ENCODE peak calls at places on chromosomes 12 and 14, in nine cellular contexts. Y is GM06990, R is OCI-LY7, H is Caco-2, Q is mucosa of descending colon, C is colonic mucosa, X is heart left ventricle, E is AG04450, W is left lung. V is an unnamed sample.

GRCh38 chr12:65313704-65314317 is 35.3 kb downstream of the MSRB3 start:
- DNase-seq in E (no peak), C (no peak), R (peak; percentile 0), Q (no peak), X (no peak), W (no peak), Y (no peak), H (no peak), V (no peak)

GRCh38 chr12:102034346-102034745 is 27.4 kb downstream of the WASHC3 start:
- DNase-seq in E (no peak), C (no peak), W (no peak), X (no peak), R (no peak), Y (no peak), Q (no peak), H (no peak), V (no peak)

GRCh38 chr12:56224954-56225353 is 812 bp downstream of the NABP2 start:
- DNase-seq in C (no peak), E (no peak), Q (no peak), R (no peak), W (peak; percentile 27), H (no peak), Y (no peak), X (peak; percentile 13), V (peak; percentile 23)

GRCh38 chr12:113171543-113171942 is 13.7 kb downstream of the DDX54 start:
- DNase-seq in Q (no peak), X (peak; percentile 10), C (no peak), Y (no peak), H (no peak), R (no peak), E (no peak), W (no peak), V (no peak)

GRCh38 chr12:52716061-52716460 is 12.7 kb upstream of the KRT77 start:
- DNase-seq in H (no peak), R (no peak), E (no peak), Q (no peak), C (no peak), W (no peak), Y (no peak), X (no peak), V (no peak)

GRCh38 chr12:2652401-2653081 is 142.2 kb upstream of the FKBP4 start:
- DNase-seq in X (no peak), Y (no peak), W (no peak), Q (no peak), E (no peak), C (no peak), H (no peak), R (no peak), V (no peak)

GRCh38 chr12:46385439-46385838 is 12.9 kb upstream of the SLC38A2 start:
- DNase-seq in X (no peak), Q (no peak), C (no peak), H (peak; percentile 28), W (no peak), R (no peak), E (no peak), Y (no peak), V (no peak)

GRCh38 chr14:68660495-68660894 is 132.4 kb downstream of the ZFP36L1 start:
- DNase-seq in W (no peak), R (no peak), H (no peak), X (no peak), C (no peak), E (no peak), Y (no peak), Q (no peak), V (no peak)

GRCh38 chr14:39320318-39320717 is 86.6 kb downstream of the MIA2 start:
- DNase-seq in R (no peak), Y (no peak), W (no peak), X (no peak), Q (no peak), H (no peak), C (no peak), E (no peak), V (no peak)

GRCh38 chr12:69566603-69567002 is 18.7 kb upstream of the CCT2 start:
- DNase-seq in R (no peak), Q (no peak), E (no peak), W (no peak), Y (no peak), X (no peak), H (no peak), C (no peak), V (no peak)
- TF ChIP-seq CTCF in R (no peak), Q (no peak), E (no peak), W (no peak), Y (no peak), X (no peak), H (peak; percentile 37), C (no peak), V (no peak)

GRCh38 chr14:85154714-85155113 is 375.2 kb upstream of the FLRT2 start:
- DNase-seq in X (no peak), Q (no peak), E (no peak), W (no peak), R (no peak), Y (no peak), H (no peak), C (no peak), V (no peak)
- TF ChIP-seq CTCF in X (no peak), Q (no peak), E (no peak), W (no peak), R (no peak), Y (no peak), H (no peak), C (no peak), V (no peak)

GRCh38 chr12:29427964-29428363 is 47.0 kb upstream of the ERGIC2 start:
- DNase-seq in R (peak; percentile 65), Q (no peak), X (no peak), H (peak; percentile 22), Y (peak; percentile 22), W (no peak), E (no peak), C (no peak), V (peak; percentile 55)
- TF ChIP-seq CTCF in R (peak; percentile 72), Q (no peak), X (peak; percentile 40), H (peak; percentile 55), Y (peak; percentile 52), W (peak; percentile 10), E (peak; percentile 16), C (peak; percentile 20), V (peak; percentile 34)

GRCh38 chr12:100404769-100405407 is 48.0 kb downstream of the SLC17A8 start:
- DNase-seq in R (peak; percentile 69), X (no peak), E (no peak), W (no peak), C (peak; percentile 34), Q (no peak), H (peak; percentile 47), Y (peak; percentile 32), V (peak; percentile 20)
- TF ChIP-seq CTCF in R (peak; percentile 84), X (peak; percentile 44), E (peak; percentile 61), W (peak; percentile 32), C (no peak), Q (no peak), H (no peak), Y (peak; percentile 75), V (peak; percentile 56)

DNA sequence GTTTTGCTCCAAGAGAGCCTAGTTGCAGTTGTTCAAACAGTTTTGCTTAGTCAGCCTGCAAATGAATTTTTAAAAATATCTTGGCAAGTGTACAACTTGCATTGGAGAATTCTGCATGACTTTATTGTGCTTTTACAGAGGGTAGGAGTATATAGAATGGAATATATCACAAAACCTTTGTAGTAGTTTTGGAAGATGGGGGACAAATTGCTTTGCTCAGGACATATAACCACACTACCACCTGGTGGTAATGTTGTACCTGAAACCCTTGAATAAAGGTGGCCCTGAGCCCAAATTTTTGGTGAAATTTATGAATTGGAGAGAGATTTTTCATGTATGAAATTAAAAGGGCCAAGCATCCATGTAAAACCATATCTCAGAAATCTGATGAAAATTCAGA is 645.2 kb downstream of the MED13L start:
- DNase-seq in C (no peak), W (no peak), H (no peak), E (no peak), Q (no peak), X (no peak), R (no peak), Y (no peak), V (no peak)
- TF ChIP-seq CTCF in C (no peak), W (no peak), H (peak; percentile 27), E (peak; percentile 34), Q (no peak), X (peak; percentile 48), R (peak; percentile 35), Y (peak; percentile 30), V (no peak)

GRCh38 chr12:26863515-26863914 is 30.5 kb upstream of the ITPR2 start:
- DNase-seq in W (no peak), Q (no peak), R (peak; percentile 50), C (no peak), X (no peak), H (peak; percentile 37), E (no peak), Y (no peak), V (no peak)
- TF ChIP-seq CTCF in W (no peak), Q (no peak), R (peak; percentile 77), C (no peak), X (no peak), H (peak; percentile 37), E (peak; percentile 45), Y (peak; percentile 36), V (peak; percentile 19)

DNA sequence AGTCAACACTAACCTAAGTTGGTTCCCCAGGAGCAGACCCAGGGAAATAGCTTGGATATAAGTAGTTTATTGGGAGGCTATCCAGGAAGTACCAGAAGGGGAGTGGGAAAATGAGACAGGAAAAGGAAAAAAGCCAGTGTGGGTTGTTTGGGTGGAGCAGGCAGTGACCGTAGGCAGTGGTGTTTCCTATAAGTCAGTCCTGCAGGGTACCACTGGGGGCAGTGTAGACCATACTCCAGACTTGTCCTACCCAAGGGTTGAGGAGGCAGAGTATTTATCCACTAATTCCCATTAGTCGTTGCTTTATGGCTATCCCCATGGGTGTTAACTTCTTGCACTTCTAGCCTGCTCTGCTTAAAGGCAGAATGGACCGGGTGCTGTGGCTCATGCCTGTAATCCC is 6.4 kb upstream of the CCDC60 start:
- DNase-seq in C (peak; percentile 19), X (no peak), E (no peak), H (peak; percentile 48), Q (no peak), W (no peak), R (no peak), Y (no peak), V (no peak)
- TF ChIP-seq CTCF in C (peak; percentile 31), X (peak; percentile 47), E (no peak), H (peak; percentile 29), Q (no peak), W (no peak), R (peak; percentile 60), Y (peak; percentile 56), V (peak; percentile 1)

GRCh38 chr14:63493246-63493645 is 49.9 kb downstream of the PPP2R5E start:
- DNase-seq in C (no peak), H (peak; percentile 52), Q (no peak), E (no peak), Y (no peak), X (no peak), R (peak; percentile 8), W (no peak), V (peak; percentile 41)
- TF ChIP-seq CTCF in C (no peak), H (no peak), Q (no peak), E (peak; percentile 23), Y (peak; percentile 31), X (no peak), R (peak; percentile 41), W (no peak), V (no peak)

V was measured in GM13976.